ENCODE peak calls at places on chromosome 5, in four cellular contexts. D is aorta; B is effector memory CD4-positive, alpha-beta T cell; N is psoas muscle. J is an unnamed sample.

GRCh38 chr5:157563373-157564148 is 12.0 kb downstream of the ADAM19 start:
- DNase-seq in D (peak), B (no peak), N (peak), J (no peak)

GRCh38 chr5:138180183-138180782 is 1.4 kb downstream of the KIF20A start:
- DNase-seq in D (no peak), N (no peak), B (no peak), J (no peak)

GRCh38 chr5:92652735-92653134 is 928.3 kb downstream of the NR2F1-AS1 start:
- DNase-seq in B (no peak), N (no peak), D (no peak), J (no peak)

GRCh38 chr5:14959443-14960119 is 88.0 kb upstream of the ANKH start:
- DNase-seq in D (no peak), B (no peak), N (no peak), J (no peak)

GRCh38 chr5:130050585-130050984 is 146.3 kb downstream of the CHSY3 start:
- DNase-seq in B (no peak), N (no peak), D (no peak), J (no peak)

GRCh38 chr5:139660916-139661814 is 13.0 kb downstream of the CXXC5 start:
- DNase-seq in B (no peak), N (peak), D (peak), J (peak)

GRCh38 chr5:134437340-134438267 is 25.9 kb upstream of the CDKN2AIPNL start:
- DNase-seq in N (peak), D (no peak), B (no peak), J (no peak)

GRCh38 chr5:157390179-157390923 is 69.7 kb upstream of the NIPAL4 start:
- DNase-seq in B (peak), D (peak), N (no peak), J (no peak)

GRCh38 chr5:15472116-15472515 is 27.9 kb upstream of the FBXL7 start:
- DNase-seq in N (no peak), B (no peak), D (no peak), J (no peak)

GRCh38 chr5:43401827-43402226 is 10.4 kb downstream of the CCL28 start:
- DNase-seq in B (no peak), D (no peak), N (no peak), J (no peak)

GRCh38 chr5:176727528-176727900 is 80.2 kb downstream of the TSPAN17 start:
- DNase-seq in D (no peak), N (no peak), B (no peak), J (no peak)

GRCh38 chr5:127814225-127814973 is 111.2 kb downstream of the CCDC192 start:
- DNase-seq in N (no peak), B (no peak), D (no peak), J (no peak)

GRCh38 chr5:64758916-64759315 is 9.6 kb downstream of the SREK1IP1 start:
- DNase-seq in B (no peak), D (no peak), N (no peak), J (no peak)

GRCh38 chr5:38069360-38069759 is 189.0 kb upstream of the EGFLAM start:
- DNase-seq in B (no peak), D (no peak), N (no peak), J (peak)

GRCh38 chr5:151036556-151036955 is 16.2 kb downstream of the GPX3 start:
- DNase-seq in B (no peak), D (no peak), N (no peak), J (no peak)

GRCh38 chr5:151039665-151040064 is 19.3 kb downstream of the GPX3 start:
- DNase-seq in N (peak), D (no peak), B (no peak), J (no peak)

GRCh38 chr5:151037561-151038291 is 17.3 kb downstream of the GPX3 start:
- DNase-seq in N (peak), B (no peak), D (no peak), J (no peak)

GRCh38 chr5:151038801-151039238 is 18.4 kb downstream of the GPX3 start:
- DNase-seq in D (no peak), N (peak), B (no peak), J (no peak)

DNA sequence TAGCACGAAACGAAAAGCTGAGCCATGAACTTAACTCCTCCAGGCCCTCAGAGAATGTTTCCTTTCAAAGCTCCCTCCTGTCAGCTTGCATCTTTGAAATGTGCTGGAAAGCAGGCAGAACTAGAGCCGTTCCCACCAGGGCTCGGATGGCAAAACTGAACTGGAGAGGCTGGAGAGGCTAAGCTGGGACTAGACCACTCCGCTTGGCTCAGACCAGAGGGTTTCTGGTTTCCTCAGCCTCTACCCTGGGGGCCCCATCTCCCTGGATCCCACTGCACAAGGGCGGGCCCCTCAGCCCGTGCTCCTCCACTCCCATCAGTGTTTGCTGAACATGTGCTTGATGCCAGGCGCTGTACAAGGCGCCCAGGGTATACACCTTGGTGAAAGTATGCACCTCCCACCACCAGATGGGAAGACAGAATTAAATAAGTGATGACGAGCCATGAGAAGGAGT is 17.9 kb downstream of the GPX3 start:
- DNase-seq in D (no peak), N (peak), B (no peak), J (no peak)
- H3K27ac ChIP-seq in D (no peak), N (peak), B (no peak), J (no peak)

DNA sequence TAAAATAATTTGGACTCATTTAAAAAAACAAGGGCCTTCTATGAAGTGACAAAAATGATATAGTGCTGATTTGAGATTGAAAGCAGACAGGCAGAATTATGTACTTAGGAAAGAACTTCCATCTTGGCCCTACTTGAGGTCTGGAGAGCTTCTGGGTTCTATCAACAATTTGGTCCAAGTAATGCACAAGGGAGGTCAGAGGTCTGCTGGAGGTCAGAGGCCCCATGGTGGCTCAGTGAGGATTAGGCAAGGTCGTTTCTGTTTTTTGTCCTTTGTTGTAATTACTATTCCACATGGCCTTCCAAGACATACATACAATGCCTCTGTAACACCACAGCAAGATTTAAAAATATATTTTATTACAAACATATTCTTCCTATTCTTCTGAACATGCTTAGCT is 37.2 kb downstream of the NUDT12 start:
- DNase-seq in D (no peak), B (no peak), N (no peak), J (no peak)
- H3K27ac ChIP-seq in D (no peak), B (no peak), N (no peak), J (no peak)

DNA sequence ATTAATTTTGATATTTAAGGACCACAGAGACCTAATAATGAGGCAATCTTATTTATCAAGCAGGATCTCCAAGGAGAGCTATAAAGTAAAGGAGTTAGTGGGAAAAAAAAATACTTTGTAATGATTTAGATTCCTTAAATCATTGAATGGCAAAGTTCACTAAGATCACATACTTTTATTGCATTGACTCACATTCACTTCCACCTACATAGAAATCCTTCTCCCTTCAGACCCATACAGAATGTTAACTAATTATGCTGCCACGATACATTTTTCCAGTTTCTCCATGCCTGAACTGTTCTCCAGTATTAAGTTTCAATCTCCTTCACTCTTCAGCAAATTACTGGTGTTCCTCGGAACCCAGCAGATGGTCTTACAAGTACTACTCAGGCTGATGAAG is 388.7 kb downstream of the EFNA5 start:
- DNase-seq in N (no peak), B (no peak), D (no peak), J (no peak)
- H3K27ac ChIP-seq in N (no peak), B (no peak), D (no peak), J (no peak)

GRCh38 chr5:109550077-109550476 is 139.7 kb upstream of the MAN2A1 start:
- DNase-seq in D (no peak), N (no peak), B (no peak), J (no peak)

GRCh38 chr5:109558364-109558763 is 131.4 kb upstream of the MAN2A1 start:
- DNase-seq in N (no peak), D (no peak), B (no peak), J (no peak)

GRCh38 chr5:109558952-109559351 is 130.8 kb upstream of the MAN2A1 start:
- DNase-seq in D (no peak), N (no peak), B (no peak), J (no peak)

GRCh38 chr5:109553826-109554225 is 135.9 kb upstream of the MAN2A1 start:
- DNase-seq in D (no peak), B (no peak), N (no peak), J (no peak)
- H3K27ac ChIP-seq in D (no peak), B (no peak), N (no peak), J (no peak)

GRCh38 chr5:82570-82969 is 9.4 kb upstream of the PLEKHG4B start:
- DNase-seq in D (no peak), N (no peak), B (no peak), J (no peak)

GRCh38 chr5:79821-80220 is 12.1 kb upstream of the PLEKHG4B start:
- DNase-seq in N (no peak), B (no peak), D (no peak), J (no peak)

GRCh38 chr5:81391-82021 is 10.5 kb upstream of the PLEKHG4B start:
- DNase-seq in B (no peak), N (no peak), D (no peak), J (no peak)

GRCh38 chr5:83029-83428 is 8.9 kb upstream of the PLEKHG4B start:
- DNase-seq in N (no peak), B (no peak), D (no peak), J (no peak)

DNA sequence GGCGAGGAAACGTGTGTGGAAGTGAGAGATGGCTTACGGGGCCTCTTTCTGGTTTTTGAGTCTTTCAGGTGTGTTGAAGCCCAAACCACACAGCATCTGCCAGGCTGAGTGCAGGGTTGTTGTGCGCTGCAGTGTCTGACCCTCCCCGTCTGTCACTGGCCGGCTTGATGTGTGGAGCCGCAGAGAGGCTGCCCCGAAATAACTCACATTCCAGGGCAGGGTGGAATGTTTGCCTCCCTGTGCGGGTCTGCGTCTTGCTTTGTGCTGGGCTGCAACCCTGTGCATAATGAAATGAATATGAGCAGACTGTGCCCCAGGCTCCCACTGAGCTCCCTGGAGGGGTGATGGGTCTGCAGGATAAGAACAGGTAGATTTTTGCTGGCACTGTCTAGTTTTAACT is 9.9 kb upstream of the PLEKHG4B start:
- DNase-seq in D (no peak), N (no peak), B (no peak), J (no peak)
- H3K27ac ChIP-seq in D (no peak), N (no peak), B (no peak), J (no peak)

GRCh38 chr5:53355930-53356329 is 124.5 kb upstream of the FST start:
- DNase-seq in D (no peak), N (no peak), B (no peak), J (no peak)
- H3K27ac ChIP-seq in D (no peak), N (no peak), B (no peak), J (no peak)

GRCh38 chr5:30380228-30380627 is 813.3 kb upstream of the CDH6 start:
- DNase-seq in N (no peak), B (no peak), D (no peak), J (no peak)
- H3K27ac ChIP-seq in N (no peak), B (no peak), D (no peak), J (no peak)

GRCh38 chr5:81838307-81838906 is 87.5 kb upstream of the SSBP2 start:
- DNase-seq in D (no peak), B (no peak), N (no peak), J (no peak)
- H3K27ac ChIP-seq in D (no peak), B (no peak), N (no peak), J (no peak)

GRCh38 chr5:68669864-68670263 is 423.9 kb upstream of the SLC30A5 start:
- DNase-seq in B (no peak), D (no peak), N (no peak), J (no peak)

DNA sequence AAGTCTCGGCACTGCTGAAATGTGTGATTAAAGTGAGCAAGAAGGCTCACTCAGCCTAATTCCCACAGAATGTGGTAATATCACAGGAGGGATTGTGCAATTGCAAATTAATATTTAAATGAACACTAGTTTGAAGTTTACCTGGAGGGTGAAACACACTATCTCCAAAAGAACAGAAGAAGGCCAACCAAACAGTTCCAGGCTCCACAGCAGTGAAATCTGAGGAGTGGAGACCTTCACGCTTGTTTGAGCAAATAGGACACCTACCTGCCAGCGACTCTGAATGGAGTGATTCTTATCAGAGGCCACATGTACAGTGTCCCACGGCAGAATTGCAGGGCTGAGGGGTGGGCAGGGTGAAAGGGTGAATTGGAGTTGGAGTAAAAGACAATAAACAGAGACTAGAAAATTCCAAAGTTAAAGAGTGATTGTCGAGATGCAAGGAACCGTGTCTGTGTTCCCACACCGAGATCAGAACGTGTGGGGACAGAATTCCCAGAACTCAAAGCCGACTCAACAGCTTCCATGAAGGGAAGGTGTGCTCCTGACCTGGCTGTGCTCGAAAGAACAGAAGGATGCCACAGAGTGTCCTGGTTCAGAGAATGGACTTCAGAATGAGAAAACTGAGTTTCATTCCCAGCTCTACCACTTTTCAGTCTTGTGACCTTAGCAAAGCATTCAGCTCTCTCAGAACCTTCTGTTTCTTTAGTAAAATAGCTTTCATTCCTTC is 420.2 kb upstream of the SLC30A5 start:
- DNase-seq in D (no peak), N (no peak), B (no peak), J (no peak)
- H3K27ac ChIP-seq in D (no peak), N (no peak), B (no peak), J (no peak)

J was measured in substantia nigra.